ENCODE peak calls at places on chromosome 17, in nine cellular contexts. P is HFF-Myc; Q is stomach; N is CD4-positive, alpha-beta T cell; T is endothelial cell of umbilical vein; X is activated T-cell treated with anti-CD3 and anti-CD28 coated beads, Interleukin-2, amount 50 U/mL, for 4 hours; I is HFFc6; E is SW 1271; A is GOT3. V is an unnamed sample.

GRCh38 chr17:70295732-70296131 is 126.4 kb downstream of the KCNJ2 start:
- DNase-seq in P (no peak), Q (no peak), N (no peak), T (no peak), X (no peak), I (no peak), E (no peak), A (no peak), V (no peak)

GRCh38 chr17:12536472-12536871 is 129.2 kb upstream of the MYOCD start:
- DNase-seq in P (no peak), Q (no peak), N (no peak), T (no peak), X (no peak), I (peak), E (no peak), A (no peak), V (no peak)

GRCh38 chr17:73349138-73349537 is 37.3 kb upstream of the CDC42EP4 start:
- DNase-seq in P (no peak), Q (no peak), N (no peak), T (no peak), X (no peak), I (no peak), E (no peak), A (no peak), V (no peak)

GRCh38 chr17:17505610-17506171 is 9.5 kb upstream of the RASD1 start:
- DNase-seq in P (no peak), Q (no peak), N (no peak), T (no peak), X (no peak), I (no peak), E (no peak), A (no peak), V (no peak)

GRCh38 chr17:42517516-42517915 is 18.5 kb upstream of the NAGLU start:
- DNase-seq in P (peak), Q (peak), N (peak), T (peak), X (peak), I (peak), E (peak), A (peak), V (peak)

GRCh38 chr17:10815318-10815717 is 11.4 kb upstream of the TMEM238L start:
- DNase-seq in P (no peak), Q (peak), N (no peak), T (no peak), X (no peak), I (no peak), E (no peak), A (no peak), V (no peak)

GRCh38 chr17:50423553-50424159 is 2.4 kb upstream of the ACSF2 start:
- DNase-seq in P (peak), Q (no peak), N (no peak), T (peak), X (no peak), I (peak), E (no peak), A (peak), V (no peak)

GRCh38 chr17:32192379-32192778 is 50.1 kb downstream of the RHOT1 start:
- DNase-seq in P (no peak), Q (no peak), N (no peak), T (peak), X (no peak), I (peak), E (peak), A (no peak), V (no peak)

GRCh38 chr17:9628509-9628908 is 16.8 kb upstream of the USP43 start:
- DNase-seq in P (no peak), Q (no peak), N (no peak), T (no peak), X (no peak), I (no peak), E (no peak), A (no peak), V (no peak)

GRCh38 chr17:47203984-47204721 is 5.0 kb upstream of the MYL4 start:
- DNase-seq in P (no peak), Q (no peak), N (no peak), T (no peak), X (peak), I (peak), E (no peak), A (no peak), V (no peak)

GRCh38 chr17:55794681-55795080 is 43.8 kb downstream of the PCTP start:
- DNase-seq in P (no peak), Q (no peak), N (no peak), T (no peak), X (no peak), I (no peak), E (no peak), A (no peak), V (no peak)

GRCh38 chr17:39306028-39306427 is 80.3 kb upstream of the STAC2 start:
- DNase-seq in P (no peak), Q (no peak), N (no peak), T (no peak), X (no peak), I (no peak), E (no peak), A (no peak), V (no peak)

GRCh38 chr17:66691644-66692500 is 143.0 kb upstream of the CACNG5 start:
- DNase-seq in P (no peak), Q (no peak), N (no peak), T (peak), X (no peak), I (no peak), E (peak), A (no peak), V (no peak)

GRCh38 chr17:38464723-38465419 is 36.6 kb downstream of the ARHGAP23 start:
- DNase-seq in P (no peak), Q (peak), N (no peak), T (peak), X (no peak), I (peak), E (peak), A (peak), V (no peak)